ENCODE peak calls at places on chromosome 9, in seven cellular contexts. T is colonic mucosa, Z is astrocyte of the cerebellum, B is cardiac muscle cell, V is endodermal cell, M is left lung, O is left ventricle myocardium inferior. Y is an unnamed sample.

GRCh38 chr9:14136646-14137370 is 177.1 kb downstream of the NFIB start:
- DNase-seq in T (no peak), Z (no peak), B (no peak), V (no peak), M (no peak), O (no peak), Y (no peak)

GRCh38 chr9:127438394-127438793 is 12.8 kb downstream of the RPL12 start:
- DNase-seq in T (no peak), Z (no peak), B (no peak), V (no peak), M (no peak), O (no peak), Y (no peak)

GRCh38 chr9:13513262-13513661 is 233.8 kb upstream of the MPDZ start:
- DNase-seq in T (no peak), Z (no peak), B (peak; percentile 30), V (no peak), M (no peak), O (no peak), Y (no peak)

GRCh38 chr9:92384373-92384772 is 20.0 kb downstream of the OGN start:
- DNase-seq in T (no peak), Z (no peak), B (no peak), V (no peak), M (no peak), O (no peak), Y (no peak)

GRCh38 chr9:113931140-113931539 is 55.0 kb downstream of the ZNF618 start:
- DNase-seq in T (peak; percentile 8), Z (no peak), B (no peak), V (no peak), M (no peak), O (no peak), Y (no peak)

GRCh38 chr9:137836831-137837241 is 40.7 kb upstream of the CACNA1B start:
- DNase-seq in T (no peak), Z (no peak), B (no peak), V (peak; percentile 63), M (no peak), O (no peak), Y (no peak)

GRCh38 chr9:131008086-131008485 is 888 bp upstream of the LAMC3 start:
- DNase-seq in T (no peak), Z (no peak), B (no peak), V (no peak), M (no peak), O (no peak), Y (no peak)

GRCh38 chr9:126842220-126842842 is 18.1 kb upstream of the ZBTB34 start:
- DNase-seq in T (no peak), Z (no peak), B (no peak), V (no peak), M (no peak), O (no peak), Y (no peak)

GRCh38 chr9:99964336-99964735 is 57.9 kb downstream of the STX17 start:
- DNase-seq in T (no peak), Z (no peak), B (no peak), V (no peak), M (no peak), O (no peak), Y (no peak)

GRCh38 chr9:72322678-72323077 is 42.3 kb downstream of the ZFAND5 start:
- DNase-seq in T (no peak), Z (no peak), B (no peak), V (no peak), M (no peak), O (no peak), Y (no peak)

GRCh38 chr9:79166005-79166404 is 405.8 kb upstream of the TLE4 start:
- DNase-seq in T (no peak), Z (no peak), B (peak; percentile 78), V (no peak), M (no peak), O (no peak), Y (no peak)

GRCh38 chr9:115073456-115073855 is 44.5 kb downstream of the TNC start:
- DNase-seq in T (no peak), Z (no peak), B (no peak), V (no peak), M (no peak), O (no peak), Y (no peak)

GRCh38 chr9:72473474-72474241 is 47.8 kb upstream of the TMC1 start:
- DNase-seq in T (no peak), Z (no peak), B (no peak), V (no peak), M (no peak), O (no peak), Y (peak; percentile 86)

GRCh38 chr9:98687911-98688310 is 20.8 kb downstream of the GABBR2 start:
- DNase-seq in T (no peak), Z (no peak), B (no peak), V (no peak), M (no peak), O (no peak), Y (no peak)

GRCh38 chr9:133268335-133269056 is 6.5 kb downstream of the ABO start:
- DNase-seq in T (peak; percentile 16), Z (no peak), B (no peak), V (no peak), M (no peak), O (no peak), Y (no peak)

GRCh38 chr9:91954841-91955471 is 4.9 kb upstream of the ROR2 start:
- DNase-seq in T (peak; percentile 77), Z (peak; percentile 53), B (peak; percentile 80), V (peak; percentile 92), M (no peak), O (no peak), Y (no peak)

GRCh38 chr9:98383758-98384157 is 128.3 kb upstream of the TBC1D2 start:
- DNase-seq in T (no peak), Z (no peak), B (peak; percentile 33), V (peak; percentile 56), M (no peak), O (no peak), Y (no peak)

GRCh38 chr9:77807295-77807694 is 159.2 kb upstream of the GNA14 start:
- DNase-seq in T (no peak), Z (no peak), B (peak; percentile 96), V (no peak), M (no peak), O (no peak), Y (peak; percentile 52)
- TF ChIP-seq CTCF in T (no peak), Z (no peak), B (no peak), V (no peak), M (no peak), O (no peak), Y (no peak)

GRCh38 chr9:88973281-88974045 is 17.8 kb upstream of the S1PR3 start:
- DNase-seq in T (no peak), Z (no peak), B (no peak), V (peak; percentile 46), M (no peak), O (no peak), Y (no peak)
- H3K4me3 ChIP-seq in T (no peak overlapping the region), Z (no peak overlapping the region), B (no peak overlapping the region), V (no peak overlapping the region), M (no peak overlapping the region), O (no peak overlapping the region), Y (no peak overlapping the region)

DNA sequence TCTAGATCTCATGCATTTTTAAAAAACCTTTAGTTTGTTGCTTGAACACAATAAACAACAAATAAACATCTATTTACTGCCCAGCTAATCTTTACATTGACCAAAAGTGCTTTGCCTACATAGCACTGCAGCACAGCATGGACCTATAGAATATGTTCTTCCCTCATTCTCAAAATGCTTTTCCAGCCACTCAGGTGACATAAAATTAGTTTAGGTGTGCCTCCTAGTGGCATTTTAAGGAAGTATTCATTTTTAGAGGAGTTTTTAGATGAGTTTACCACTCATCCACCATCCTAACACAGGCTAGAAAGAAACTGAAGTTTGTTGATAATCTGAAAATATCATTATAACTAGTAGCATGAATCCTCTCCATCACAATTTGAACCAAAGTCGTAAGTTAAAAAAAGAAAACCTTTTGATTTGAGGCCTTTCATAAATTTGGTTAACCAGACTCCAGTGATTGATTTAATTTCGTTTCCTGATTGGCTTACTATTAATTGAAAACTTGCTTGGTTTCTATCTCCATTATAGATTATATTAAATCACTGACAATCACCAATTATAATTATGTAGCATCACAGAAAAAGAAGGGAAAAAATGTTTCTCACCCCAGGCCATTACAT is 12.6 kb downstream of the PLGRKT start:
- DNase-seq in T (no peak), Z (no peak), B (peak; percentile 27), V (no peak), M (no peak), O (no peak), Y (no peak)
- TF ChIP-seq CTCF in T (peak; percentile 38), Z (peak; percentile 33), B (peak; percentile 40), V (peak; percentile 78), M (peak; percentile 31), O (peak; percentile 41), Y (peak; percentile 59)

GRCh38 chr9:121699271-121700164 is 48.1 kb downstream of the DAB2IP start:
- DNase-seq in T (peak; percentile 52), Z (peak; percentile 37), B (peak; percentile 67), V (peak; percentile 85), M (peak; percentile 63), O (peak; percentile 77), Y (no peak)
- H3K4me3 ChIP-seq in T (peak overlapping the region; percentile 43), Z (peak overlapping the region; percentile 67), B (peak overlapping the region; percentile 26), V (peak overlapping the region; percentile 77), M (peak overlapping the region; percentile 55), O (peak overlapping the region; percentile 71), Y (peak overlapping the region; percentile 67)

DNA sequence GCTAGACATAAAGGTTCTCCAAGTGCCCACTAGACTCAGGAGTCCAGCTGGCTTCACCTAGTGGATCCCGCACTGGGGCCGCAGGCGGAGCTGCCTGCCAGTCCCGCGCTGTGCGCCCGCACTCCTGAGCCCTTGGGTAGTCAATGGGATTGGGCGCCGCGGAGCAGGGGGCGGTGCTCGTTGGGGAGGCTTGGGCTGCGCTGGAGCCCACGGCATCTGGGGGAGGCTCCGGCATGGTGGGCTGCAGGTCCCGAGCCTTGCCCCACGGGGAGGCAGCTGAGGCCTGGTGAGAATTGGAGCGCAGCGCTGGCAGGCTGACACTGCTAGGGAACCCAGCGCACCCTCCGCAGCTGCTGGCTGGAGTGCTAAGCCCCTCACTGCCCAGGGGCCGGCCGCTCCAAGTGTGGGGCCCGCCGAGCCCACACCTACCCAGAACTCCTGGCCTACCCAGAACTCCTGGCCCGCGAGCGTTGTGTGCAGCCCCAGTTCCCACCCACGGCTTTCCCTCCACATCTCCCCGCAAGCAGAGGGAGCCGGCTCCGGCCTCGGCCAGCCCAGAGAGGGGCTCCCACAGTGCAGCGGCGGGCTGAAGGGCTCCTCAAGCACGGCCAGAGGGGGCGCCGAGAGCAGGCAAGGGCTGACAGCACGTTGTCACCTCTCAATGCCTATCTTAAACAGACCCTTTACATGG is 260.7 kb upstream of the DMRT1 start:
- DNase-seq in T (no peak), Z (no peak), B (no peak), V (no peak), M (no peak), O (no peak), Y (no peak)
- TF ChIP-seq CTCF in T (no peak), Z (no peak), B (no peak), V (peak; percentile 23), M (no peak), O (no peak), Y (no peak)

DNA sequence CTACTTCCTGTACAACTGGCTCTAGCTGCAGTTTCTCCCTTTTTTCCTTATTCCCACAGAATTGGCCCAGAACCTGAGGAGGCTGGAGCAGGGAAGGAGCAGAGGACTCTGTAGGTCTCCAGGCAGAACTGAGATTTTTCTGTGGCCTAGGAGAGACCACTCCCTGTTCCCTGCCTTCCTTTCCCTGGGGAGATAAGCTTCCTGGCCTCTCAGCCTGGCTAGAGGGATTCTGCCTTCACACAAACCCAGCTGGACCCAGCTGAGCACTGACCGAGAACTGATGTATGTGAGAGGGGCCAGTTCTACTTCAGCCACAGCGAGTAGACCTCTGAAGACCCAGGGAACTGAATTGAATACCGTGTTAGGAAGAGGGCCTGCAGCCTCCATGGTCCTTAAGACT is 48.0 kb downstream of the RUSC2 start:
- DNase-seq in T (no peak), Z (no peak), B (peak; percentile 76), V (peak; percentile 49), M (no peak), O (peak; percentile 66), Y (no peak)
- H3K4me3 ChIP-seq in T (no peak overlapping the region), Z (no peak overlapping the region), B (no peak overlapping the region), V (no peak overlapping the region), M (no peak overlapping the region), O (peak overlapping the region; percentile 71), Y (no peak overlapping the region)

GRCh38 chr9:120032639-120033038 is 547.3 kb downstream of the CDK5RAP2 start:
- DNase-seq in T (no peak), Z (no peak), B (no peak), V (peak; percentile 80), M (no peak), O (no peak), Y (no peak)
- TF ChIP-seq CTCF in T (no peak), Z (no peak), B (no peak), V (peak; percentile 70), M (no peak), O (peak; percentile 17), Y (peak; percentile 33)